ENCODE peak calls at places on chromosome 20, in seven cellular contexts. P, U, X, V, D, T and S are unnamed samples.

GRCh38 chr20:23374441-23374840 is 12.5 kb downstream of the GZF1 start:
- DNase-seq in P (no peak), U (no peak), X (no peak), V (no peak), D (no peak), T (no peak), S (no peak)

GRCh38 chr20:41607791-41608190 is 10.4 kb downstream of the CHD6 start:
- DNase-seq in P (no peak), U (no peak), X (no peak), V (no peak), D (no peak), T (no peak), S (no peak)

GRCh38 chr20:46964299-46965123 is 69.9 kb downstream of the EYA2 start:
- DNase-seq in P (no peak), U (no peak), X (no peak), V (no peak), D (no peak), T (no peak), S (no peak)

GRCh38 chr20:50913976-50914375 is 17.3 kb downstream of the ADNP start:
- DNase-seq in P (no peak), U (peak; percentile 59), X (peak; percentile 70), V (no peak), D (no peak), T (no peak), S (peak; percentile 49)

GRCh38 chr20:34872604-34873224 is at the start of gene GGT7:
- DNase-seq in P (peak; percentile 83), U (peak; percentile 42), X (peak; percentile 86), V (peak; percentile 79), D (peak; percentile 81), T (peak; percentile 90), S (peak; percentile 96)

GRCh38 chr20:51494241-51495110 is 48.0 kb downstream of the NFATC2 start:
- DNase-seq in P (peak; percentile 29), U (no peak), X (no peak), V (no peak), D (no peak), T (no peak), S (no peak)

GRCh38 chr20:31661625-31662371 is 24.1 kb downstream of the COX4I2 start:
- DNase-seq in P (peak; percentile 81), U (peak; percentile 44), X (peak; percentile 78), V (peak; percentile 80), D (peak; percentile 83), T (peak; percentile 91), S (peak; percentile 95)

GRCh38 chr20:61271273-61272221 is 19.5 kb downstream of the CDH4 start:
- DNase-seq in P (no peak), U (no peak), X (peak; percentile 57), V (no peak), D (no peak), T (no peak), S (no peak)

GRCh38 chr20:45337367-45338120 is 10.7 kb downstream of the SDC4 start:
- DNase-seq in P (no peak), U (peak; percentile 66), X (peak; percentile 89), V (no peak), D (peak; percentile 53), T (no peak), S (peak; percentile 82)

GRCh38 chr20:19070036-19070435 is 142.4 kb upstream of the SLC24A3 start:
- DNase-seq in P (no peak), U (no peak), X (no peak), V (no peak), D (no peak), T (no peak), S (no peak)

GRCh38 chr20:57627972-57628650 is 7.9 kb upstream of the ZBP1 start:
- DNase-seq in P (peak; percentile 52), U (peak; percentile 17), X (peak; percentile 46), V (no peak), D (no peak), T (peak; percentile 50), S (no peak)

GRCh38 chr20:655730-656624 is 3.0 kb upstream of the SRXN1 start:
- DNase-seq in P (no peak), U (no peak), X (no peak), V (no peak), D (no peak), T (no peak), S (no peak)

GRCh38 chr20:33450867-33451266 is 7.3 kb upstream of the SNTA1 start:
- DNase-seq in P (no peak), U (no peak), X (peak; percentile 37), V (no peak), D (no peak), T (no peak), S (no peak)

GRCh38 chr20:50992733-50993457 is 30.0 kb downstream of the KCNG1 start:
- DNase-seq in P (no peak), U (peak; percentile 45), X (peak; percentile 69), V (peak; percentile 72), D (no peak), T (no peak), S (peak; percentile 92)

GRCh38 chr20:34907616-34908469 is 31.4 kb downstream of the ACSS2 start:
- DNase-seq in P (no peak), U (peak; percentile 55), X (peak; percentile 95), V (peak; percentile 9), D (no peak), T (no peak), S (no peak)

GRCh38 chr20:50517817-50518154 is 7.6 kb downstream of the PTPN1 start:
- DNase-seq in P (no peak), U (no peak), X (no peak), V (no peak), D (no peak), T (no peak), S (no peak)

GRCh38 chr20:64233725-64234124 is 21.8 kb upstream of the PCMTD2 start:
- DNase-seq in P (no peak), U (no peak), X (no peak), V (no peak), D (peak; percentile 52), T (peak; percentile 72), S (no peak)

GRCh38 chr20:44188752-44189151 is 1.8 kb upstream of the JPH2 start:
- DNase-seq in P (no peak), U (no peak), X (no peak), V (no peak), D (no peak), T (no peak), S (no peak)